ENCODE peak calls at places on chromosomes 7 and 10, in seven cellular contexts. One of them, this sample, is unnamed.

GRCh38 chr7:9557853-9558252 is 1124.4 kb downstream of the NXPH1 start:
- DNase-seq in prostate gland: no peak
- DNase-seq in A549: no peak
- DNase-seq in thyroid gland: no peak
- DNase-seq in stomach: no peak
- DNase-seq in breast epithelium: no peak
- DNase-seq in IMR-90: no peak
- DNase-seq in this sample: no peak

GRCh38 chr10:22252286-22252800 is 34.5 kb upstream of the EBLN1 start:
- DNase-seq in thyroid gland: peak
- DNase-seq in IMR-90: no peak
- DNase-seq in prostate gland: peak
- DNase-seq in breast epithelium: peak
- DNase-seq in stomach: peak
- DNase-seq in A549: no peak
- DNase-seq in this sample: no peak

GRCh38 chr10:48557511-48558123 is 47.3 kb downstream of the ARHGAP22 start:
- DNase-seq in thyroid gland: no peak
- DNase-seq in prostate gland: no peak
- DNase-seq in IMR-90: peak
- DNase-seq in stomach: no peak
- DNase-seq in breast epithelium: no peak
- DNase-seq in A549: no peak
- DNase-seq in this sample: no peak

GRCh38 chr7:134016223-134016941 is 110.8 kb upstream of the LRGUK start:
- DNase-seq in breast epithelium: no peak
- DNase-seq in prostate gland: peak
- DNase-seq in stomach: peak
- DNase-seq in A549: peak
- DNase-seq in IMR-90: peak
- DNase-seq in thyroid gland: peak
- DNase-seq in this sample: no peak

GRCh38 chr10:133030791-133031190 is 56.9 kb upstream of the ADGRA1 start:
- DNase-seq in stomach: no peak
- DNase-seq in A549: no peak
- DNase-seq in thyroid gland: peak
- DNase-seq in breast epithelium: no peak
- DNase-seq in IMR-90: no peak
- DNase-seq in prostate gland: no peak
- DNase-seq in this sample: no peak

GRCh38 chr10:29784175-29784773 is 149.5 kb upstream of the SVIL start:
- DNase-seq in thyroid gland: peak
- DNase-seq in breast epithelium: peak
- DNase-seq in A549: peak
- DNase-seq in IMR-90: peak
- DNase-seq in stomach: peak
- DNase-seq in prostate gland: peak
- DNase-seq in this sample: peak

GRCh38 chr10:45454262-45454661 is 80.2 kb downstream of the ALOX5 start:
- DNase-seq in A549: no peak
- DNase-seq in prostate gland: no peak
- DNase-seq in IMR-90: no peak
- DNase-seq in stomach: no peak
- DNase-seq in breast epithelium: no peak
- DNase-seq in thyroid gland: no peak
- DNase-seq in this sample: no peak

GRCh38 chr10:81848931-81849330 is 26.1 kb upstream of the NRG3 start:
- DNase-seq in prostate gland: no peak
- DNase-seq in breast epithelium: no peak
- DNase-seq in stomach: no peak
- DNase-seq in A549: no peak
- DNase-seq in IMR-90: no peak
- DNase-seq in thyroid gland: no peak
- DNase-seq in this sample: no peak

GRCh38 chr10:31586708-31587107 is 267.7 kb downstream of the ZEB1 start:
- DNase-seq in prostate gland: no peak
- DNase-seq in thyroid gland: no peak
- DNase-seq in A549: no peak
- DNase-seq in breast epithelium: no peak
- DNase-seq in IMR-90: no peak
- DNase-seq in stomach: no peak
- DNase-seq in this sample: no peak

GRCh38 chr10:59960751-59961150 is 54.4 kb upstream of the CCDC6 start:
- DNase-seq in prostate gland: no peak
- DNase-seq in stomach: no peak
- DNase-seq in IMR-90: no peak
- DNase-seq in breast epithelium: no peak
- DNase-seq in thyroid gland: no peak
- DNase-seq in A549: no peak
- DNase-seq in this sample: no peak

GRCh38 chr7:50092579-50093411 is at the start of gene ZPBP:
- DNase-seq in IMR-90: peak
- DNase-seq in A549: no peak
- DNase-seq in stomach: no peak
- DNase-seq in prostate gland: peak
- DNase-seq in thyroid gland: peak
- DNase-seq in breast epithelium: no peak
- DNase-seq in this sample: no peak

GRCh38 chr10:70779685-70780369 is 5.3 kb downstream of the TBATA start:
- DNase-seq in A549: no peak
- DNase-seq in IMR-90: no peak
- DNase-seq in thyroid gland: no peak
- DNase-seq in breast epithelium: no peak
- DNase-seq in prostate gland: no peak
- DNase-seq in stomach: no peak
- DNase-seq in this sample: peak

GRCh38 chr10:133390597-133391248 is 3.2 kb upstream of the MTG1 start:
- DNase-seq in A549: no peak
- DNase-seq in IMR-90: no peak
- DNase-seq in stomach: peak
- DNase-seq in breast epithelium: no peak
- DNase-seq in prostate gland: no peak
- DNase-seq in thyroid gland: no peak
- DNase-seq in this sample: peak

GRCh38 chr7:31763548-31763947 is 76.5 kb downstream of the PPP1R17 start:
- DNase-seq in prostate gland: no peak
- DNase-seq in thyroid gland: no peak
- DNase-seq in breast epithelium: no peak
- DNase-seq in A549: no peak
- DNase-seq in IMR-90: no peak
- DNase-seq in stomach: no peak
- DNase-seq in this sample: no peak

GRCh38 chr7:107725138-107725740 is 18.7 kb upstream of the CBLL1 start:
- DNase-seq in prostate gland: peak
- DNase-seq in A549: peak
- DNase-seq in breast epithelium: no peak
- DNase-seq in IMR-90: peak
- DNase-seq in thyroid gland: peak
- DNase-seq in stomach: peak
- DNase-seq in this sample: no peak

GRCh38 chr7:129778770-129779601 is 167.5 kb downstream of the NRF1 start:
- DNase-seq in prostate gland: no peak
- DNase-seq in thyroid gland: peak
- DNase-seq in stomach: no peak
- DNase-seq in breast epithelium: no peak
- DNase-seq in IMR-90: no peak
- DNase-seq in A549: peak
- DNase-seq in this sample: no peak

GRCh38 chr10:80081801-80082750 is 3.6 kb downstream of the TMEM254 start:
- DNase-seq in A549: no peak
- DNase-seq in breast epithelium: no peak
- DNase-seq in thyroid gland: no peak
- DNase-seq in stomach: no peak
- DNase-seq in prostate gland: no peak
- DNase-seq in IMR-90: peak
- DNase-seq in this sample: no peak

GRCh38 chr10:116403740-116404250 is 23.9 kb upstream of the PNLIPRP3 start:
- DNase-seq in A549: no peak
- DNase-seq in prostate gland: no peak
- DNase-seq in IMR-90: no peak
- DNase-seq in breast epithelium: no peak
- DNase-seq in stomach: no peak
- DNase-seq in thyroid gland: no peak
- DNase-seq in this sample: no peak

GRCh38 chr7:22549667-22550513 is 49.9 kb upstream of the STEAP1B start:
- DNase-seq in thyroid gland: peak
- DNase-seq in breast epithelium: no peak
- DNase-seq in prostate gland: no peak
- DNase-seq in A549: no peak
- DNase-seq in stomach: no peak
- DNase-seq in IMR-90: peak
- DNase-seq in this sample: no peak

GRCh38 chr10:14032406-14032998 is 298.2 kb downstream of the FRMD4A start:
- DNase-seq in prostate gland: no peak
- DNase-seq in IMR-90: no peak
- DNase-seq in thyroid gland: peak
- DNase-seq in breast epithelium: no peak
- DNase-seq in stomach: no peak
- DNase-seq in A549: no peak
- DNase-seq in this sample: no peak

GRCh38 chr7:83347836-83348482 is 185.3 kb upstream of the PCLO start:
- DNase-seq in thyroid gland: no peak
- DNase-seq in breast epithelium: no peak
- DNase-seq in prostate gland: no peak
- DNase-seq in stomach: no peak
- DNase-seq in IMR-90: peak
- DNase-seq in A549: peak
- DNase-seq in this sample: no peak

GRCh38 chr7:128705891-128706333 is 33.2 kb upstream of the CALU start:
- DNase-seq in IMR-90: peak
- DNase-seq in A549: no peak
- DNase-seq in breast epithelium: no peak
- DNase-seq in prostate gland: no peak
- DNase-seq in stomach: no peak
- DNase-seq in thyroid gland: no peak
- DNase-seq in this sample: peak

GRCh38 chr10:125033146-125033924 is 91.4 kb downstream of the ZRANB1 start:
- DNase-seq in thyroid gland: no peak
- DNase-seq in IMR-90: no peak
- DNase-seq in A549: no peak
- DNase-seq in prostate gland: no peak
- DNase-seq in stomach: no peak
- DNase-seq in breast epithelium: no peak
- DNase-seq in this sample: no peak

DNA sequence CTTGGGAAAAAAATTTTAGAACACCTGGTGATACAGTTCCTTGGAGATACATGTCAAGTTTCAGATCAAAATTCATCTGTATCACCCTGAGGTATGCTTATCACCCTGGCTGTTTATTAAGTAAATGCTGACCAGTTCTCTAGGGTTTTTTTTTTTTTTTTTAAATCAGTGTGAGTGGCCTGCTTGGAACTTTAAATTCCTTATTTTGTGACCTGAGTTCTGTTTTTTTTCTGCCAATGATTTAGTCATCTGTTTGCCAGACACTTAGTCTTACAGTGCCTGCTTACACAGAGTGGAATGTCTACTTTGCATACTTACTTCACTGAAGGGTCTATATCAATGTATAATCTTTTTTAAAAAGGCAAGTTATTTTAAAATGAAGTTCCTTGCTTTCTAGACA is 1.8 kb downstream of the TSPAN13 start:
- DNase-seq in IMR-90: peak
- DNase-seq in prostate gland: no peak
- DNase-seq in breast epithelium: no peak
- DNase-seq in thyroid gland: no peak
- DNase-seq in A549: no peak
- DNase-seq in stomach: no peak
- DNase-seq in this sample: no peak
- H3K4me3 ChIP-seq in IMR-90: no peak
- H3K4me3 ChIP-seq in prostate gland: no peak
- H3K4me3 ChIP-seq in breast epithelium: peak
- H3K4me3 ChIP-seq in thyroid gland: no peak
- H3K4me3 ChIP-seq in A549: no peak
- H3K4me3 ChIP-seq in stomach: peak
- H3K4me3 ChIP-seq in this sample: no peak

GRCh38 chr7:33981686-33982424 is 76.5 kb downstream of the BMPER start:
- DNase-seq in thyroid gland: no peak
- DNase-seq in IMR-90: peak
- DNase-seq in stomach: no peak
- DNase-seq in A549: no peak
- DNase-seq in prostate gland: no peak
- DNase-seq in breast epithelium: no peak
- DNase-seq in this sample: no peak

GRCh38 chr7:33981221-33981620 is 75.9 kb downstream of the BMPER start:
- DNase-seq in IMR-90: peak
- DNase-seq in A549: no peak
- DNase-seq in breast epithelium: no peak
- DNase-seq in prostate gland: no peak
- DNase-seq in stomach: no peak
- DNase-seq in thyroid gland: no peak
- DNase-seq in this sample: no peak

GRCh38 chr7:33979300-33979806 is 74.0 kb downstream of the BMPER start:
- DNase-seq in thyroid gland: no peak
- DNase-seq in prostate gland: no peak
- DNase-seq in stomach: no peak
- DNase-seq in breast epithelium: no peak
- DNase-seq in IMR-90: no peak
- DNase-seq in A549: no peak
- DNase-seq in this sample: no peak

GRCh38 chr7:33979807-33980355 is 74.5 kb downstream of the BMPER start:
- DNase-seq in prostate gland: no peak
- DNase-seq in breast epithelium: no peak
- DNase-seq in A549: peak
- DNase-seq in IMR-90: peak
- DNase-seq in stomach: no peak
- DNase-seq in thyroid gland: no peak
- DNase-seq in this sample: no peak

GRCh38 chr7:33982425-33982786 is 77.1 kb downstream of the BMPER start:
- DNase-seq in A549: no peak
- DNase-seq in prostate gland: no peak
- DNase-seq in breast epithelium: no peak
- DNase-seq in thyroid gland: no peak
- DNase-seq in stomach: no peak
- DNase-seq in IMR-90: peak
- DNase-seq in this sample: no peak
- TF ChIP-seq CTCF in A549: peak
- TF ChIP-seq CTCF in prostate gland: no peak
- TF ChIP-seq CTCF in breast epithelium: no peak
- TF ChIP-seq CTCF in thyroid gland: no peak
- TF ChIP-seq CTCF in stomach: no peak
- TF ChIP-seq CTCF in IMR-90: peak
- TF ChIP-seq CTCF in this sample: no peak

DNA sequence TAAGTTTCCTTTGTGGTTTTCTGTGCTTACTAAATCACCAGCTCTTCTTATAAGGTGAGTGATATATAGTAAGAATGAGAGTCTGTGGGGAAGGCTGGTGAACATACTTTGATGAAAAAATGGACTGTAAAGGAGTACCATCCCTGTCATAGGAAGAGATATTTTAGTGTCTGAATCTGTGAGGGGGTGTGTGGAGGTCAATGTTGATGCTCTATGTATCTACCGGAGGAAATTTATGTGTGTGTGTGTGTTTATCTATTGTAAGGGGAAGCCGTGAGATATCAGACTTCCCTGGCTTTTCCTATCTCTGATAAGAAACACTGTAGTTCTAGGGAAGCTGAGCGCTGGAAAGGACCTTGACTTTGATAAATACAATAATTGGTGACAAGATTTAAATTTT is 179.0 kb downstream of the PCDH15 start:
- DNase-seq in A549: no peak
- DNase-seq in breast epithelium: no peak
- DNase-seq in IMR-90: no peak
- DNase-seq in thyroid gland: no peak
- DNase-seq in stomach: no peak
- DNase-seq in prostate gland: no peak
- DNase-seq in this sample: no peak
- TF ChIP-seq POLR2A in A549: no peak
- TF ChIP-seq POLR2A in breast epithelium: no peak
- TF ChIP-seq POLR2A in IMR-90: no peak
- TF ChIP-seq POLR2A in thyroid gland: no peak
- TF ChIP-seq POLR2A in stomach: no peak
- TF ChIP-seq POLR2A in prostate gland: no peak
- TF ChIP-seq POLR2A in this sample: no peak

GRCh38 chr7:47580811-47581331 is 1.0 kb downstream of the TNS3 start:
- DNase-seq in breast epithelium: no peak
- DNase-seq in thyroid gland: peak
- DNase-seq in A549: no peak
- DNase-seq in IMR-90: peak
- DNase-seq in prostate gland: no peak
- DNase-seq in stomach: no peak
- DNase-seq in this sample: no peak
- H3K4me3 ChIP-seq in breast epithelium: peak
- H3K4me3 ChIP-seq in thyroid gland: peak
- H3K4me3 ChIP-seq in A549: peak
- H3K4me3 ChIP-seq in IMR-90: peak
- H3K4me3 ChIP-seq in prostate gland: peak
- H3K4me3 ChIP-seq in stomach: peak
- H3K4me3 ChIP-seq in this sample: peak

This sample was measured in lower leg skin.